ENCODE peak calls at places on chromosome 2, in ten cellular contexts. Y is fibroblast of lung, I is BJ, L is AG04449, S is endodermal cell, R is neural progenitor cell, C is ascending aorta, Q is breast epithelium, Z is upper lobe of right lung, N is fibroblast of the aortic adventitia. V is an unnamed sample.

GRCh38 chr2:235021752-235022151 is 69.9 kb downstream of the SH3BP4 start:
- DNase-seq in Y (peak), I (peak), L (peak), S (no peak), R (no peak), C (no peak), Q (no peak), Z (no peak), N (peak), V (peak)

GRCh38 chr2:151197184-151198070 is 64.2 kb downstream of the RBM43 start:
- DNase-seq in Y (no peak), I (no peak), L (no peak), S (no peak), R (no peak), C (no peak), Q (peak), Z (no peak), N (no peak), V (no peak)

GRCh38 chr2:197130318-197130717 is 180.3 kb downstream of the ANKRD44 start:
- DNase-seq in Y (no peak), I (no peak), L (no peak), S (no peak), R (no peak), C (no peak), Q (no peak), Z (no peak), N (no peak), V (no peak)

GRCh38 chr2:6358985-6359384 is 506.7 kb downstream of the CMPK2 start:
- DNase-seq in Y (no peak), I (no peak), L (no peak), S (no peak), R (no peak), C (no peak), Q (no peak), Z (no peak), N (no peak), V (no peak)

GRCh38 chr2:73852020-73852419 is 23.3 kb downstream of the STAMBP start:
- DNase-seq in Y (peak), I (peak), L (no peak), S (no peak), R (no peak), C (no peak), Q (no peak), Z (no peak), N (peak), V (peak)

GRCh38 chr2:180980943-180981898 is 816 bp downstream of the UBE2E3 start:
- DNase-seq in Y (peak), I (no peak), L (no peak), S (peak), R (peak), C (no peak), Q (no peak), Z (peak), N (peak), V (no peak)

GRCh38 chr2:11742317-11742701 is 4.1 kb upstream of the LPIN1 start:
- DNase-seq in Y (no peak), I (no peak), L (no peak), S (no peak), R (no peak), C (no peak), Q (no peak), Z (no peak), N (no peak), V (no peak)

GRCh38 chr2:20141056-20141762 is 83.7 kb downstream of the SDC1 start:
- DNase-seq in Y (peak), I (peak), L (peak), S (peak), R (no peak), C (peak), Q (peak), Z (peak), N (peak), V (peak)

GRCh38 chr2:173205375-173205774 is 129.7 kb downstream of the MAP3K20 start:
- DNase-seq in Y (no peak), I (no peak), L (no peak), S (no peak), R (no peak), C (peak), Q (peak), Z (no peak), N (peak), V (no peak)

GRCh38 chr2:43402002-43402401 is 175.6 kb upstream of the ZFP36L2 start:
- DNase-seq in Y (no peak), I (no peak), L (no peak), S (no peak), R (no peak), C (no peak), Q (no peak), Z (no peak), N (no peak), V (no peak)

GRCh38 chr2:203796278-203796677 is 71.3 kb upstream of the CTLA4 start:
- DNase-seq in Y (no peak), I (no peak), L (no peak), S (no peak), R (no peak), C (no peak), Q (no peak), Z (no peak), N (no peak), V (no peak)

GRCh38 chr2:118310878-118311442 is 222.7 kb downstream of the INSIG2 start:
- DNase-seq in Y (no peak), I (no peak), L (no peak), S (peak), R (peak), C (no peak), Q (no peak), Z (no peak), N (no peak), V (no peak)

GRCh38 chr2:176612736-176613135 is 343.5 kb downstream of the MTX2 start:
- DNase-seq in Y (peak), I (no peak), L (no peak), S (no peak), R (no peak), C (no peak), Q (no peak), Z (no peak), N (no peak), V (no peak)

GRCh38 chr2:158297606-158298005 is 158.9 kb downstream of the CCDC148 start:
- DNase-seq in Y (peak), I (peak), L (no peak), S (no peak), R (no peak), C (no peak), Q (peak), Z (no peak), N (peak), V (no peak)

GRCh38 chr2:60549250-60550150 is 4.0 kb downstream of the BCL11A start:
- DNase-seq in Y (peak), I (no peak), L (no peak), S (peak), R (peak), C (no peak), Q (no peak), Z (peak), N (no peak), V (no peak)

GRCh38 chr2:182868423-182868822 is 2.0 kb upstream of the FRZB start:
- DNase-seq in Y (no peak), I (no peak), L (no peak), S (no peak), R (no peak), C (no peak), Q (no peak), Z (no peak), N (no peak), V (no peak)

GRCh38 chr2:29014331-29014730 is 33.2 kb downstream of the TOGARAM2 start:
- DNase-seq in Y (no peak), I (no peak), L (no peak), S (no peak), R (no peak), C (no peak), Q (no peak), Z (no peak), N (no peak), V (no peak)

GRCh38 chr2:202990501-202990900 is 24.2 kb upstream of the NBEAL1 start:
- DNase-seq in Y (no peak), I (no peak), L (no peak), S (no peak), R (no peak), C (no peak), Q (no peak), Z (no peak), N (no peak), V (no peak)

GRCh38 chr2:168392031-168392430 is 64.0 kb upstream of the CERS6 start:
- DNase-seq in Y (peak), I (no peak), L (no peak), S (no peak), R (no peak), C (no peak), Q (no peak), Z (no peak), N (no peak), V (no peak)

GRCh38 chr2:141316103-141316502 is 814.7 kb downstream of the LRP1B start:
- DNase-seq in Y (no peak), I (no peak), L (no peak), S (no peak), R (no peak), C (no peak), Q (no peak), Z (no peak), N (no peak), V (no peak)

GRCh38 chr2:153169567-153169966 is 309.0 kb downstream of the RPRM start:
- DNase-seq in Y (no peak), I (no peak), L (no peak), S (no peak), R (no peak), C (no peak), Q (no peak), Z (no peak), N (no peak), V (no peak)

GRCh38 chr2:69645026-69645425 is 1.5 kb upstream of the AAK1 start:
- DNase-seq in Y (no peak), I (no peak), L (no peak), S (peak), R (no peak), C (no peak), Q (no peak), Z (no peak), N (no peak), V (no peak)

GRCh38 chr2:203782262-203782976 is 76.0 kb downstream of the CD28 start:
- DNase-seq in Y (peak), I (no peak), L (peak), S (peak), R (peak), C (no peak), Q (no peak), Z (no peak), N (peak), V (peak)

GRCh38 chr2:11342561-11343343 is 1.7 kb downstream of the ROCK2 start:
- DNase-seq in Y (peak), I (peak), L (no peak), S (no peak), R (peak), C (no peak), Q (no peak), Z (no peak), N (peak), V (no peak)

DNA sequence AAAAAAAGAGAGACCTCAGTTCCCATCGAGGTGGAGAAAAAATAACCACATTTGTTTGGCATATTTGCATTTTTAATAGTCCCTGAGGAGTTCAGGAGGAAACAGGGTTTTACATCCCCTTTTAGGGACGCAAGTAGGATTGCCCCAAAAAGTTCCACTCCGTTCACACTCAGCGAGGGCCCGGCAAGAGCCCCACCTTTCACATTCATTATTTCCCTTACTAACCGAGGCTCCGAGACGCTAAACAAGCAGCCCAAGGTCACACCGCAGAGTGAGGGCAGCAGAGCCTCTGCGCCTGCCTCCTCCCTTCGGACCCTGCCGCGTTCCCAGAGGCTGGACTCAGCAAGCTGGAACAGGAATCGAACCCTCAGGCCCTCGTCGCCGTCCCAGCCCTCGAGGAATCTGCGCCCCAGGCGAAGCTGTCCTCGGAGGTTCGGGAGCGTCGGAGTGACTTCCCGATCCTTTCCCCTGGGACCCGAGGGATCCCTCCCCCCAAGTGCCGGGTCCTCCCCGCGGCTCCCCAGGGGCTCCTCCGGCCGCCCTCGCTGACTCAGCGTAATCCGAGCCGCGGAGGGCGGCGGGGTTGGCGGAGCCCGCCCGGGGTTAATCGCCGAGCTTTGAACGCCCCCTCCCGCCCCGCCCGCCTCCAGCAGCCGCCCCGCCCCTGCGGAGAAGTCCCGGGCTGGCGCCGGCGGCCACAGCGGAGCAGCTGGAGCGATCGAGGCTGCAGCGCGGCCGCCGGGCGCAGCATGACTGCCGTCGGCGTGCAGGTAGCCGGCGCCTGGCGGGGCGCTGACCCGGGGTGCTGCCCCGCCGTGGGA is at the start of gene TMEM37:
- DNase-seq in Y (peak), I (no peak), L (no peak), S (peak), R (peak), C (no peak), Q (no peak), Z (peak), N (peak), V (no peak)
- TF ChIP-seq CTCF in Y (no peak), I (no peak), L (no peak), S (no peak), R (no peak), C (no peak), Q (no peak), Z (no peak), N (no peak), V (no peak)

DNA sequence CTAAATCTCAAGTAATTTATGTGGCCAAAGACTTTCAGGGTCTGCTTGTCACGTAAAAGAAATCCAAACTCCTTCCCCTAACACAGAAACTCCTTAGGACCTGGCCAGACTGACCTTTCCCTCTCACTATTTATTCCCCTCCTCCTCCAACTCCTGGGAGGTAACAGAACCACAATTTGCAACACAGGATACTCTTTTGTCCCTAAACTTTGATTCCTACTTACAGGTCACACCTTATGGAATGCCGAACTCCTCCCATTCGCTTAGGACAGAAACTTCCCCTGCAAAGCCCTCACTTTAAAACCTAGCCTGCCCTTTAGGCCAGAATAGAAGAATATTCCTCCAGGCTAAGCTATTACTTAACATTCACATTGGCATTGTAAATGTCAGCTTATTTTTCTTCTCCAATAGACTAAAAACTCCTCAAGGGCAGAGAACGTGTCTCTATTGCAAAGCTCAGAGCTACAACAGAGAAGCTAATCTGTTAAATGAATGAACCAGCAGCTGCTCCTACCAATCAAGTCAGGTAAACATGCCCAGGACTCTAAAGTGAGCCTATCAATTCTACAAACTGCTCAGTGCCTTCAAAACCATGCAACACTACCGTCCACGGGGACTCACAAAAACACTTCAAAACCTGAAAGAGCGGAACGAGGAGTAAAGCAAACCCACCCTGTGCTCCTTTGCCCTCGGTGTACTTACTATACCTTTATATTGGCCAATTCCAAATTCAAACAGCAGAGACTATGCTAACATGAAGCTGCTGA is 6.1 kb downstream of the INO80D start:
- DNase-seq in Y (no peak), I (no peak), L (no peak), S (peak), R (no peak), C (no peak), Q (no peak), Z (no peak), N (no peak), V (no peak)
- H3K4me3 ChIP-seq in Y (no peak), I (no peak), L (no peak), S (peak), R (no peak), C (no peak), Q (no peak), Z (no peak), N (no peak), V (no peak)

GRCh38 chr2:217477583-217477982 is 525.2 kb downstream of the TNS1 start:
- DNase-seq in Y (no peak), I (no peak), L (no peak), S (peak), R (no peak), C (no peak), Q (no peak), Z (no peak), N (no peak), V (no peak)
- TF ChIP-seq CTCF in Y (no peak), I (no peak), L (no peak), S (peak), R (no peak), C (no peak), Q (no peak), Z (no peak), N (no peak), V (no peak)

GRCh38 chr2:15941483-15941853 is 1.1 kb downstream of the MYCN start:
- DNase-seq in Y (no peak), I (no peak), L (no peak), S (peak), R (peak), C (no peak), Q (no peak), Z (no peak), N (no peak), V (no peak)

GRCh38 chr2:15942711-15943345 is 2.5 kb downstream of the MYCN start:
- DNase-seq in Y (no peak), I (no peak), L (no peak), S (peak), R (peak), C (no peak), Q (no peak), Z (no peak), N (no peak), V (no peak)

GRCh38 chr2:15943378-15943851 is 3.1 kb downstream of the MYCN start:
- DNase-seq in Y (no peak), I (no peak), L (no peak), S (peak), R (peak), C (no peak), Q (no peak), Z (no peak), N (no peak), V (no peak)

GRCh38 chr2:15940661-15941482 is 522 bp downstream of the MYCN start:
- DNase-seq in Y (no peak), I (no peak), L (no peak), S (no peak), R (peak), C (no peak), Q (no peak), Z (no peak), N (no peak), V (no peak)

GRCh38 chr2:15941970-15942710 is 1.8 kb downstream of the MYCN start:
- DNase-seq in Y (no peak), I (no peak), L (no peak), S (peak), R (peak), C (no peak), Q (no peak), Z (no peak), N (no peak), V (no peak)
- H3K4me3 ChIP-seq in Y (no peak), I (no peak), L (no peak), S (peak), R (peak), C (peak), Q (peak), Z (peak), N (no peak), V (no peak)

DNA sequence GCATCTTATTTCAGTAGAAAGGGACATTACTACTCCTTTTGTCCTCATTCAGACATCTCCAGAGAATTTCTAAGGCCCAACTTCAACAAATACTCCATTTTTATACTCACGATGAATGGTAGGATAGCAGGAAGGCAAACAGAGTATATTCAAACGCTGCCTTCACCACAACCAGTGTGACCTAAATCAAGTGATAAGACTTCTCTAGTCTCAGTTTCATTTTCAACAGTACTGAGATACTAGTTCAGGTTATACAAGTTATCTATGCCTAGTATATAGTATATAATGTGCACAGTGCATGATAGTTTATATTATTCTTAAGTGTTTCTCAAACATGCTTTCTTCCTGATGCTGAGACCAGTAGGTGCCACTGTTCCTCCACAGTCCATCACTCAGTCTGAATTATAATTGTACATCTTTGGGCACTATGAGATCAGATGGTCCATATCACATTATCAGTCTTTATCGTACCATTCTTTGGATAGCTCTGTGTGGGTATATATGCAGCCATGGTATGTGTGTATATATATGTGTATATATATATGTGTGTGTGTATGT is 66.3 kb upstream of the RPE start:
- DNase-seq in Y (peak), I (no peak), L (no peak), S (no peak), R (no peak), C (no peak), Q (no peak), Z (no peak), N (peak), V (no peak)
- TF ChIP-seq CTCF in Y (peak), I (no peak), L (no peak), S (peak), R (peak), C (no peak), Q (no peak), Z (peak), N (peak), V (no peak)

GRCh38 chr2:216634317-216635148 is 1.3 kb downstream of the IGFBP2 start:
- DNase-seq in Y (no peak), I (no peak), L (no peak), S (peak), R (peak), C (no peak), Q (no peak), Z (no peak), N (no peak), V (no peak)

GRCh38 chr2:216637472-216637871 is 4.3 kb downstream of the IGFBP2 start:
- DNase-seq in Y (no peak), I (no peak), L (no peak), S (no peak), R (no peak), C (no peak), Q (no peak), Z (no peak), N (no peak), V (no peak)

GRCh38 chr2:216636570-216637450 is 3.6 kb downstream of the IGFBP2 start:
- DNase-seq in Y (peak), I (no peak), L (no peak), S (peak), R (peak), C (no peak), Q (no peak), Z (no peak), N (no peak), V (no peak)

GRCh38 chr2:216635171-216635570 is 2.0 kb downstream of the IGFBP2 start:
- DNase-seq in Y (no peak), I (no peak), L (no peak), S (peak), R (peak), C (no peak), Q (no peak), Z (no peak), N (no peak), V (no peak)

GRCh38 chr2:216635701-216636541 is 2.7 kb downstream of the IGFBP2 start:
- DNase-seq in Y (peak), I (no peak), L (no peak), S (peak), R (peak), C (no peak), Q (peak), Z (no peak), N (no peak), V (no peak)
- H3K4me3 ChIP-seq in Y (peak), I (peak), L (peak), S (peak), R (peak), C (peak), Q (no peak), Z (no peak), N (no peak), V (no peak)

GRCh38 chr2:207614824-207615223 is 10.4 kb downstream of the METTL21A start:
- DNase-seq in Y (no peak), I (no peak), L (no peak), S (no peak), R (no peak), C (no peak), Q (no peak), Z (no peak), N (no peak), V (no peak)
- TF ChIP-seq CTCF in Y (no peak), I (no peak), L (no peak), S (no peak), R (no peak), C (no peak), Q (no peak), Z (no peak), N (no peak), V (no peak)